ENCODE peak calls at places on chromosomes 12 and 14, in ten cellular contexts. D is KG1; I is HFF-Myc; P is MCF 10A; G is stimulated activated CD4-positive, alpha-beta T cell treated with anti-CD3 and anti-CD28 coated beads, Interleukin-4, amount 100 ng/mL, for 48 hours; O is A549; Y is effector memory CD8-positive, alpha-beta T cell; J is lung microvascular endothelial cell; K is non-pigmented ciliary epithelial cell; H is COR-L47. N is an unnamed sample.

GRCh38 chr12:1914116-1914911 is 4.1 kb downstream of the CACNA2D4 start:
- DNase-seq in D (no peak), I (no peak), P (no peak), G (no peak), O (no peak), Y (no peak), J (no peak), K (no peak), H (no peak), N (no peak)

GRCh38 chr14:73944432-73945158 is 5.3 kb downstream of the FAM161B start:
- DNase-seq in D (no peak), I (no peak), P (no peak), G (no peak), O (no peak), Y (no peak), J (no peak), K (no peak), H (no peak), N (no peak)

GRCh38 chr14:57755018-57755521 is 110.8 kb downstream of the SLC35F4 start:
- DNase-seq in D (no peak), I (no peak), P (no peak), G (no peak), O (no peak), Y (no peak), J (no peak), K (no peak), H (no peak), N (no peak)

GRCh38 chr14:65228436-65228835 is 126.1 kb upstream of the MAX start:
- DNase-seq in D (no peak), I (no peak), P (no peak), G (no peak), O (no peak), Y (no peak), J (no peak), K (no peak), H (no peak), N (no peak)

GRCh38 chr14:105128059-105128458 is 40.5 kb downstream of the JAG2 start:
- DNase-seq in D (no peak), I (no peak), P (no peak), G (no peak), O (no peak), Y (no peak), J (no peak), K (no peak), H (no peak), N (peak; percentile 3)

GRCh38 chr12:93336344-93336743 is 41.4 kb upstream of the NUDT4 start:
- DNase-seq in D (no peak), I (no peak), P (no peak), G (no peak), O (no peak), Y (no peak), J (no peak), K (no peak), H (no peak), N (no peak)

GRCh38 chr14:22276913-22277816 is 311.9 kb downstream of the DAD1 start:
- DNase-seq in D (peak; percentile 30), I (peak; percentile 10), P (peak; percentile 34), G (no peak), O (no peak), Y (no peak), J (peak; percentile 26), K (no peak), H (no peak), N (peak; percentile 30)

GRCh38 chr12:20077618-20078017 is 290.7 kb upstream of the PDE3A start:
- DNase-seq in D (no peak), I (no peak), P (no peak), G (no peak), O (no peak), Y (no peak), J (no peak), K (no peak), H (no peak), N (no peak)

N was measured in RKO.